ENCODE peak calls at places on chromosomes 12 and 14, in ten cellular contexts. One of them, this sample, is unnamed.

GRCh38 chr12:52975820-52976573 is 27.1 kb downstream of the KRT18 start:
- DNase-seq in HT1080: peak
- DNase-seq in GM12878: no peak
- DNase-seq in iPS-NIHi11: no peak
- DNase-seq in stimulated activated CD4-positive, alpha-beta T cell treated with anti-CD3 and anti-CD28 coated beads, Interleukin-2, amount 100 ng/mL, for 48 hours: no peak
- DNase-seq in AG09309: no peak
- DNase-seq in Kasumi-1: no peak
- DNase-seq in PC-9: peak
- DNase-seq in iris pigment epithelial cell: no peak
- DNase-seq in hypothalamus: no peak
- DNase-seq in this sample: no peak

GRCh38 chr12:82874935-82875334 is 188.2 kb downstream of the TMTC2 start:
- DNase-seq in HT1080: peak
- DNase-seq in GM12878: no peak
- DNase-seq in iPS-NIHi11: no peak
- DNase-seq in stimulated activated CD4-positive, alpha-beta T cell treated with anti-CD3 and anti-CD28 coated beads, Interleukin-2, amount 100 ng/mL, for 48 hours: no peak
- DNase-seq in AG09309: no peak
- DNase-seq in Kasumi-1: no peak
- DNase-seq in PC-9: no peak
- DNase-seq in iris pigment epithelial cell: peak
- DNase-seq in hypothalamus: no peak
- DNase-seq in this sample: no peak

GRCh38 chr12:26121323-26121740 is 3.5 kb downstream of the BHLHE41 start:
- DNase-seq in HT1080: no peak
- DNase-seq in GM12878: no peak
- DNase-seq in iPS-NIHi11: no peak
- DNase-seq in stimulated activated CD4-positive, alpha-beta T cell treated with anti-CD3 and anti-CD28 coated beads, Interleukin-2, amount 100 ng/mL, for 48 hours: no peak
- DNase-seq in AG09309: no peak
- DNase-seq in Kasumi-1: no peak
- DNase-seq in PC-9: no peak
- DNase-seq in iris pigment epithelial cell: peak
- DNase-seq in hypothalamus: no peak
- DNase-seq in this sample: no peak

GRCh38 chr12:126212827-126213226 is 1147.6 kb downstream of the AACS start:
- DNase-seq in HT1080: no peak
- DNase-seq in GM12878: no peak
- DNase-seq in iPS-NIHi11: no peak
- DNase-seq in stimulated activated CD4-positive, alpha-beta T cell treated with anti-CD3 and anti-CD28 coated beads, Interleukin-2, amount 100 ng/mL, for 48 hours: no peak
- DNase-seq in AG09309: no peak
- DNase-seq in Kasumi-1: no peak
- DNase-seq in PC-9: no peak
- DNase-seq in iris pigment epithelial cell: no peak
- DNase-seq in hypothalamus: no peak
- DNase-seq in this sample: no peak

GRCh38 chr12:6370994-6371754 is 4.2 kb downstream of the SCNN1A start:
- DNase-seq in HT1080: peak
- DNase-seq in GM12878: peak
- DNase-seq in iPS-NIHi11: peak
- DNase-seq in stimulated activated CD4-positive, alpha-beta T cell treated with anti-CD3 and anti-CD28 coated beads, Interleukin-2, amount 100 ng/mL, for 48 hours: no peak
- DNase-seq in AG09309: no peak
- DNase-seq in Kasumi-1: no peak
- DNase-seq in PC-9: peak
- DNase-seq in iris pigment epithelial cell: peak
- DNase-seq in hypothalamus: no peak
- DNase-seq in this sample: peak

GRCh38 chr12:52539024-52539820 is 13.7 kb downstream of the KRT71 start:
- DNase-seq in HT1080: no peak
- DNase-seq in GM12878: no peak
- DNase-seq in iPS-NIHi11: no peak
- DNase-seq in stimulated activated CD4-positive, alpha-beta T cell treated with anti-CD3 and anti-CD28 coated beads, Interleukin-2, amount 100 ng/mL, for 48 hours: no peak
- DNase-seq in AG09309: peak
- DNase-seq in Kasumi-1: no peak
- DNase-seq in PC-9: no peak
- DNase-seq in iris pigment epithelial cell: no peak
- DNase-seq in hypothalamus: no peak
- DNase-seq in this sample: no peak

GRCh38 chr12:513446-513845 is 53.7 kb downstream of the B4GALNT3 start:
- DNase-seq in HT1080: no peak
- DNase-seq in GM12878: no peak
- DNase-seq in iPS-NIHi11: no peak
- DNase-seq in stimulated activated CD4-positive, alpha-beta T cell treated with anti-CD3 and anti-CD28 coated beads, Interleukin-2, amount 100 ng/mL, for 48 hours: no peak
- DNase-seq in AG09309: no peak
- DNase-seq in Kasumi-1: no peak
- DNase-seq in PC-9: peak
- DNase-seq in iris pigment epithelial cell: no peak
- DNase-seq in hypothalamus: no peak
- DNase-seq in this sample: no peak

GRCh38 chr12:9740109-9740750 is 7.3 kb upstream of the CLECL1 start:
- DNase-seq in HT1080: no peak
- DNase-seq in GM12878: no peak
- DNase-seq in iPS-NIHi11: peak
- DNase-seq in stimulated activated CD4-positive, alpha-beta T cell treated with anti-CD3 and anti-CD28 coated beads, Interleukin-2, amount 100 ng/mL, for 48 hours: no peak
- DNase-seq in AG09309: no peak
- DNase-seq in Kasumi-1: no peak
- DNase-seq in PC-9: no peak
- DNase-seq in iris pigment epithelial cell: no peak
- DNase-seq in hypothalamus: no peak
- DNase-seq in this sample: no peak

GRCh38 chr12:17489452-17489851 is 600.5 kb downstream of the RERGL start:
- DNase-seq in HT1080: no peak
- DNase-seq in GM12878: no peak
- DNase-seq in iPS-NIHi11: peak
- DNase-seq in stimulated activated CD4-positive, alpha-beta T cell treated with anti-CD3 and anti-CD28 coated beads, Interleukin-2, amount 100 ng/mL, for 48 hours: no peak
- DNase-seq in AG09309: no peak
- DNase-seq in Kasumi-1: no peak
- DNase-seq in PC-9: no peak
- DNase-seq in iris pigment epithelial cell: no peak
- DNase-seq in hypothalamus: no peak
- DNase-seq in this sample: no peak

GRCh38 chr14:96239759-96240158 is 16.3 kb upstream of the BDKRB1 start:
- DNase-seq in HT1080: no peak
- DNase-seq in GM12878: no peak
- DNase-seq in iPS-NIHi11: no peak
- DNase-seq in stimulated activated CD4-positive, alpha-beta T cell treated with anti-CD3 and anti-CD28 coated beads, Interleukin-2, amount 100 ng/mL, for 48 hours: no peak
- DNase-seq in AG09309: no peak
- DNase-seq in Kasumi-1: no peak
- DNase-seq in PC-9: peak
- DNase-seq in iris pigment epithelial cell: no peak
- DNase-seq in hypothalamus: no peak
- DNase-seq in this sample: no peak

GRCh38 chr12:41932470-41932991 is 212.1 kb downstream of the GXYLT1 start:
- DNase-seq in HT1080: no peak
- DNase-seq in GM12878: no peak
- DNase-seq in iPS-NIHi11: peak
- DNase-seq in stimulated activated CD4-positive, alpha-beta T cell treated with anti-CD3 and anti-CD28 coated beads, Interleukin-2, amount 100 ng/mL, for 48 hours: no peak
- DNase-seq in AG09309: no peak
- DNase-seq in Kasumi-1: peak
- DNase-seq in PC-9: no peak
- DNase-seq in iris pigment epithelial cell: peak
- DNase-seq in hypothalamus: peak
- DNase-seq in this sample: peak

GRCh38 chr14:83764656-83765055 is 1765.3 kb upstream of the FLRT2 start:
- DNase-seq in HT1080: no peak
- DNase-seq in GM12878: no peak
- DNase-seq in iPS-NIHi11: no peak
- DNase-seq in stimulated activated CD4-positive, alpha-beta T cell treated with anti-CD3 and anti-CD28 coated beads, Interleukin-2, amount 100 ng/mL, for 48 hours: no peak
- DNase-seq in AG09309: no peak
- DNase-seq in Kasumi-1: no peak
- DNase-seq in PC-9: no peak
- DNase-seq in iris pigment epithelial cell: no peak
- DNase-seq in hypothalamus: no peak
- DNase-seq in this sample: no peak

GRCh38 chr14:57634335-57634734 is 140.7 kb upstream of the CCDC198 start:
- DNase-seq in HT1080: no peak
- DNase-seq in GM12878: no peak
- DNase-seq in iPS-NIHi11: no peak
- DNase-seq in stimulated activated CD4-positive, alpha-beta T cell treated with anti-CD3 and anti-CD28 coated beads, Interleukin-2, amount 100 ng/mL, for 48 hours: no peak
- DNase-seq in AG09309: no peak
- DNase-seq in Kasumi-1: no peak
- DNase-seq in PC-9: no peak
- DNase-seq in iris pigment epithelial cell: no peak
- DNase-seq in hypothalamus: no peak
- DNase-seq in this sample: no peak

GRCh38 chr14:90819734-90820393 is 3.6 kb upstream of the TTC7B start:
- DNase-seq in HT1080: no peak
- DNase-seq in GM12878: no peak
- DNase-seq in iPS-NIHi11: no peak
- DNase-seq in stimulated activated CD4-positive, alpha-beta T cell treated with anti-CD3 and anti-CD28 coated beads, Interleukin-2, amount 100 ng/mL, for 48 hours: no peak
- DNase-seq in AG09309: no peak
- DNase-seq in Kasumi-1: no peak
- DNase-seq in PC-9: no peak
- DNase-seq in iris pigment epithelial cell: no peak
- DNase-seq in hypothalamus: no peak
- DNase-seq in this sample: no peak

GRCh38 chr14:33505963-33506329 is 444.9 kb downstream of the EGLN3 start:
- DNase-seq in HT1080: no peak
- DNase-seq in GM12878: no peak
- DNase-seq in iPS-NIHi11: no peak
- DNase-seq in stimulated activated CD4-positive, alpha-beta T cell treated with anti-CD3 and anti-CD28 coated beads, Interleukin-2, amount 100 ng/mL, for 48 hours: no peak
- DNase-seq in AG09309: no peak
- DNase-seq in Kasumi-1: no peak
- DNase-seq in PC-9: no peak
- DNase-seq in iris pigment epithelial cell: no peak
- DNase-seq in hypothalamus: no peak
- DNase-seq in this sample: no peak

GRCh38 chr12:80752464-80752863 is 35.8 kb downstream of the MYF5 start:
- DNase-seq in HT1080: no peak
- DNase-seq in GM12878: no peak
- DNase-seq in iPS-NIHi11: no peak
- DNase-seq in stimulated activated CD4-positive, alpha-beta T cell treated with anti-CD3 and anti-CD28 coated beads, Interleukin-2, amount 100 ng/mL, for 48 hours: no peak
- DNase-seq in AG09309: no peak
- DNase-seq in Kasumi-1: no peak
- DNase-seq in PC-9: no peak
- DNase-seq in iris pigment epithelial cell: peak
- DNase-seq in hypothalamus: no peak
- DNase-seq in this sample: no peak

GRCh38 chr14:73943083-73943482 is 6.8 kb downstream of the FAM161B start:
- DNase-seq in HT1080: peak
- DNase-seq in GM12878: no peak
- DNase-seq in iPS-NIHi11: no peak
- DNase-seq in stimulated activated CD4-positive, alpha-beta T cell treated with anti-CD3 and anti-CD28 coated beads, Interleukin-2, amount 100 ng/mL, for 48 hours: no peak
- DNase-seq in AG09309: peak
- DNase-seq in Kasumi-1: peak
- DNase-seq in PC-9: no peak
- DNase-seq in iris pigment epithelial cell: peak
- DNase-seq in hypothalamus: no peak
- DNase-seq in this sample: no peak

GRCh38 chr12:90833228-90833627 is 121.7 kb downstream of the CCER1 start:
- DNase-seq in HT1080: no peak
- DNase-seq in GM12878: no peak
- DNase-seq in iPS-NIHi11: no peak
- DNase-seq in stimulated activated CD4-positive, alpha-beta T cell treated with anti-CD3 and anti-CD28 coated beads, Interleukin-2, amount 100 ng/mL, for 48 hours: no peak
- DNase-seq in AG09309: no peak
- DNase-seq in Kasumi-1: no peak
- DNase-seq in PC-9: no peak
- DNase-seq in iris pigment epithelial cell: no peak
- DNase-seq in hypothalamus: no peak
- DNase-seq in this sample: no peak

GRCh38 chr14:65096323-65097089 is 5.8 kb downstream of the MAX start:
- DNase-seq in HT1080: no peak
- DNase-seq in GM12878: no peak
- DNase-seq in iPS-NIHi11: no peak
- DNase-seq in stimulated activated CD4-positive, alpha-beta T cell treated with anti-CD3 and anti-CD28 coated beads, Interleukin-2, amount 100 ng/mL, for 48 hours: no peak
- DNase-seq in AG09309: no peak
- DNase-seq in Kasumi-1: no peak
- DNase-seq in PC-9: no peak
- DNase-seq in iris pigment epithelial cell: peak
- DNase-seq in hypothalamus: no peak
- DNase-seq in this sample: no peak

GRCh38 chr12:8840938-8841633 is 18.7 kb downstream of the A2ML1 start:
- DNase-seq in HT1080: no peak
- DNase-seq in GM12878: no peak
- DNase-seq in iPS-NIHi11: no peak
- DNase-seq in stimulated activated CD4-positive, alpha-beta T cell treated with anti-CD3 and anti-CD28 coated beads, Interleukin-2, amount 100 ng/mL, for 48 hours: no peak
- DNase-seq in AG09309: no peak
- DNase-seq in Kasumi-1: no peak
- DNase-seq in PC-9: no peak
- DNase-seq in iris pigment epithelial cell: no peak
- DNase-seq in hypothalamus: no peak
- DNase-seq in this sample: no peak

GRCh38 chr12:946656-947055 is 2.8 kb downstream of the RAD52 start:
- DNase-seq in HT1080: no peak
- DNase-seq in GM12878: peak
- DNase-seq in iPS-NIHi11: no peak
- DNase-seq in stimulated activated CD4-positive, alpha-beta T cell treated with anti-CD3 and anti-CD28 coated beads, Interleukin-2, amount 100 ng/mL, for 48 hours: no peak
- DNase-seq in AG09309: no peak
- DNase-seq in Kasumi-1: no peak
- DNase-seq in PC-9: no peak
- DNase-seq in iris pigment epithelial cell: peak
- DNase-seq in hypothalamus: no peak
- DNase-seq in this sample: no peak

GRCh38 chr12:111436266-111436665 is 30.5 kb downstream of the SH2B3 start:
- DNase-seq in HT1080: no peak
- DNase-seq in GM12878: no peak
- DNase-seq in iPS-NIHi11: no peak
- DNase-seq in stimulated activated CD4-positive, alpha-beta T cell treated with anti-CD3 and anti-CD28 coated beads, Interleukin-2, amount 100 ng/mL, for 48 hours: no peak
- DNase-seq in AG09309: no peak
- DNase-seq in Kasumi-1: no peak
- DNase-seq in PC-9: no peak
- DNase-seq in iris pigment epithelial cell: no peak
- DNase-seq in hypothalamus: no peak
- DNase-seq in this sample: no peak

GRCh38 chr12:119229837-119230236 is 51.1 kb downstream of the HSPB8 start:
- DNase-seq in HT1080: peak
- DNase-seq in GM12878: no peak
- DNase-seq in iPS-NIHi11: peak
- DNase-seq in stimulated activated CD4-positive, alpha-beta T cell treated with anti-CD3 and anti-CD28 coated beads, Interleukin-2, amount 100 ng/mL, for 48 hours: no peak
- DNase-seq in AG09309: no peak
- DNase-seq in Kasumi-1: no peak
- DNase-seq in PC-9: peak
- DNase-seq in iris pigment epithelial cell: peak
- DNase-seq in hypothalamus: peak
- DNase-seq in this sample: peak

GRCh38 chr12:14664434-14665023 is 31.9 kb downstream of the GUCY2C start:
- DNase-seq in HT1080: peak
- DNase-seq in GM12878: no peak
- DNase-seq in iPS-NIHi11: peak
- DNase-seq in stimulated activated CD4-positive, alpha-beta T cell treated with anti-CD3 and anti-CD28 coated beads, Interleukin-2, amount 100 ng/mL, for 48 hours: no peak
- DNase-seq in AG09309: peak
- DNase-seq in Kasumi-1: peak
- DNase-seq in PC-9: peak
- DNase-seq in iris pigment epithelial cell: peak
- DNase-seq in hypothalamus: no peak
- DNase-seq in this sample: no peak

GRCh38 chr14:82146846-82147245 is 613.2 kb upstream of the SEL1L start:
- DNase-seq in HT1080: no peak
- DNase-seq in GM12878: no peak
- DNase-seq in iPS-NIHi11: no peak
- DNase-seq in stimulated activated CD4-positive, alpha-beta T cell treated with anti-CD3 and anti-CD28 coated beads, Interleukin-2, amount 100 ng/mL, for 48 hours: no peak
- DNase-seq in AG09309: no peak
- DNase-seq in Kasumi-1: no peak
- DNase-seq in PC-9: no peak
- DNase-seq in iris pigment epithelial cell: no peak
- DNase-seq in hypothalamus: no peak
- DNase-seq in this sample: no peak

GRCh38 chr14:77264466-77265186 is 6.4 kb downstream of the NGB start:
- DNase-seq in HT1080: no peak
- DNase-seq in GM12878: no peak
- DNase-seq in iPS-NIHi11: no peak
- DNase-seq in stimulated activated CD4-positive, alpha-beta T cell treated with anti-CD3 and anti-CD28 coated beads, Interleukin-2, amount 100 ng/mL, for 48 hours: no peak
- DNase-seq in AG09309: no peak
- DNase-seq in Kasumi-1: no peak
- DNase-seq in PC-9: no peak
- DNase-seq in iris pigment epithelial cell: no peak
- DNase-seq in hypothalamus: no peak
- DNase-seq in this sample: no peak

GRCh38 chr12:41368006-41368405 is 179.9 kb downstream of the PDZRN4 start:
- DNase-seq in HT1080: peak
- DNase-seq in GM12878: no peak
- DNase-seq in iPS-NIHi11: peak
- DNase-seq in stimulated activated CD4-positive, alpha-beta T cell treated with anti-CD3 and anti-CD28 coated beads, Interleukin-2, amount 100 ng/mL, for 48 hours: no peak
- DNase-seq in AG09309: no peak
- DNase-seq in Kasumi-1: peak
- DNase-seq in PC-9: no peak
- DNase-seq in iris pigment epithelial cell: peak
- DNase-seq in hypothalamus: no peak
- DNase-seq in this sample: no peak

GRCh38 chr12:96083020-96083489 is 47.7 kb upstream of the LTA4H start:
- DNase-seq in HT1080: peak
- DNase-seq in GM12878: no peak
- DNase-seq in iPS-NIHi11: no peak
- DNase-seq in stimulated activated CD4-positive, alpha-beta T cell treated with anti-CD3 and anti-CD28 coated beads, Interleukin-2, amount 100 ng/mL, for 48 hours: no peak
- DNase-seq in AG09309: no peak
- DNase-seq in Kasumi-1: no peak
- DNase-seq in PC-9: peak
- DNase-seq in iris pigment epithelial cell: no peak
- DNase-seq in hypothalamus: no peak
- DNase-seq in this sample: no peak

This sample was measured in progenitor cell of endocrine pancreas.